ENCODE peak calls at places on chromosomes 2 and 18, in five cellular contexts. L, Z, C, H and E are unnamed samples.

GRCh38 chr2:170208967-170209366 is 31.0 kb downstream of the MYO3B start:
- DNase-seq in L (no peak), Z (no peak), C (no peak), H (no peak), E (no peak)

GRCh38 chr2:151071382-151071781 is 190.3 kb downstream of the RBM43 start:
- DNase-seq in L (no peak), Z (no peak), C (no peak), H (peak; percentile 67), E (no peak)

GRCh38 chr2:232447638-232448472 is 8.1 kb upstream of the ALPI start:
- DNase-seq in L (no peak), Z (no peak), C (no peak), H (no peak), E (no peak)

GRCh38 chr2:126658910-126659613 is 3.1 kb downstream of the GYPC start:
- DNase-seq in L (peak; percentile 89), Z (peak; percentile 92), C (peak; percentile 68), H (peak; percentile 73), E (peak; percentile 34)

GRCh38 chr2:71646028-71646427 is 192.7 kb downstream of the DYSF start:
- DNase-seq in L (peak; percentile 64), Z (no peak), C (no peak), H (peak; percentile 6), E (no peak)

GRCh38 chr2:47686018-47686417 is 96.9 kb upstream of the MSH6 start:
- DNase-seq in L (no peak), Z (no peak), C (no peak), H (no peak), E (no peak)

GRCh38 chr2:85712849-85713612 is 18.9 kb downstream of the GNLY start:
- DNase-seq in L (no peak), Z (no peak), C (peak; percentile 54), H (peak; percentile 81), E (no peak)

GRCh38 chr18:42563995-42564394 is 551.5 kb downstream of the RIT2 start:
- DNase-seq in L (no peak), Z (no peak), C (no peak), H (no peak), E (no peak)

GRCh38 chr18:33495278-33495677 is 54.8 kb upstream of the CCDC178 start:
- DNase-seq in L (no peak), Z (no peak), C (no peak), H (peak; percentile 13), E (no peak)

GRCh38 chr2:119223521-119224390 is at the start of gene STEAP3:
- DNase-seq in L (peak; percentile 81), Z (peak; percentile 92), C (peak; percentile 86), H (peak; percentile 35), E (no peak)

GRCh38 chr2:60998628-60999545 is 18.6 kb upstream of the PEX13 start:
- DNase-seq in L (no peak), Z (no peak), C (no peak), H (peak; percentile 62), E (no peak)

GRCh38 chr2:59974051-59974766 is 579.2 kb downstream of the BCL11A start:
- DNase-seq in L (no peak), Z (no peak), C (no peak), H (no peak), E (no peak)

GRCh38 chr18:80238651-80239260 is 8.6 kb downstream of the PARD6G start:
- DNase-seq in L (no peak), Z (no peak), C (no peak), H (no peak), E (no peak)

DNA sequence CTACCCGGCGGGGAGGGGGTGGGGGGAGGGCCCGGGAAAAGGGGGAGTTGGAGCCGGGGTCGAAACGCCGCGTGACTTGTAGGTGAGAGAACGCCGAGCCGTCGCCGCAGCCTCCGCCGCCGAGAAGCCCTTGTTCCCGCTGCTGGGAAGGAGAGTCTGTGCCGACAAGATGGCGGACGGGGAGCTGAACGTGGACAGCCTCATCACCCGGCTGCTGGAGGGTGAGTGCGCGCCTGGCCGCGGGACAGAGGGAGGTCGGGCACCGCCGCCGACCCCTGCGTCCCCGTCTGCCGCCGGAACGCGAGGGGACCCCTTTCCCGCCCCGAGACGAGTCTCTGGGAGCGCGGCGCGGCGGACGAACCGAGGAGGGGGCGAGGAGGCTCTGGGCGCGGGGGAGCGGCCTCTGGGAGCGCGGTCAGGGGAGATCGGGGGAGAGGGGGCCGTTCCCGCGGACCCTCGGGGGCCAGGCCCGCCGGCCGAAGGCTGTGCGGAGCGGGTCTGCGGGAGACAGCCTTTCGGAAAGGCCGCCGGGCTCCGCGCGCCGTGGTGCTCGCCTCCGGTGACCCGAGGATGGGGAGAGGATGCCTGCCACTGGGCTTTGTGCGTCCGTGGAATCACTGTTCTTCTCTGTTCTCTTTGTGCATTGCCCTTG is 452 bp downstream of the PPP1CB start:
- DNase-seq in L (peak; percentile 74), Z (peak; percentile 95), C (no peak), H (no peak), E (peak; percentile 86)
- TF ChIP-seq POLR2A in L (peak; percentile 41), Z (no peak), C (no peak), H (peak; percentile 77), E (no peak)

GRCh38 chr2:133389569-133389968 is 178.7 kb downstream of the NCKAP5 start:
- DNase-seq in L (no peak), Z (no peak), C (no peak), H (no peak), E (no peak)

GRCh38 chr2:133393881-133394280 is 174.4 kb downstream of the NCKAP5 start:
- DNase-seq in L (no peak), Z (no peak), C (no peak), H (no peak), E (no peak)

DNA sequence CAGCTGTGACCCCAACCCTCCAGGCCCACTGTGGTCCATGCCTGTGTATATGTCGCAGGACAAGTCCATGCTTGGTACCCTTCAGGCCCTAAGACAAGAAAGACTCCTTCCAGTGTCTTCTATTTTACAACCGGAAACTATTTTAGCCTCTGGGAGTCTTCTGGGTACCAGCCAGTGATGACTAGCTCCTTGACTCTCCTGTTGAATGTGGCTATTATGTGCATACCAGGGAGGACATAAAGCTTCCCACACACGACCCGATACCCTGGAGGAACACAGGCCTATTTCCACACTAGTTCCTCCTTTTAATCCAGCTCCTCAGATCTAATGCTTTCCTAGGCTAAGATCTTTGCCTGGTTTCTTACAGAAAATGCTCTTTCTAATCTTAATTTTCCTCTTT is 178.1 kb downstream of the NCKAP5 start:
- DNase-seq in L (no peak), Z (no peak), C (no peak), H (peak; percentile 82), E (no peak)
- H3K4me3 ChIP-seq in L (no peak overlapping the region), Z (no peak overlapping the region), C (no peak overlapping the region), H (no peak overlapping the region), E (no peak overlapping the region)

GRCh38 chr2:69145204-69145603 is 132.2 kb downstream of the ANTXR1 start:
- DNase-seq in L (no peak), Z (no peak), C (no peak), H (no peak), E (no peak)
- H3K4me1 ChIP-seq in L (peaks cover 23% of the 10 kb centered on the region), Z (no peaks in the 10 kb centered on the region), C (peaks cover 9% of the 10 kb centered on the region), H (peaks cover 17% of the 10 kb centered on the region), E (peaks cover 48% of the 10 kb centered on the region)

DNA sequence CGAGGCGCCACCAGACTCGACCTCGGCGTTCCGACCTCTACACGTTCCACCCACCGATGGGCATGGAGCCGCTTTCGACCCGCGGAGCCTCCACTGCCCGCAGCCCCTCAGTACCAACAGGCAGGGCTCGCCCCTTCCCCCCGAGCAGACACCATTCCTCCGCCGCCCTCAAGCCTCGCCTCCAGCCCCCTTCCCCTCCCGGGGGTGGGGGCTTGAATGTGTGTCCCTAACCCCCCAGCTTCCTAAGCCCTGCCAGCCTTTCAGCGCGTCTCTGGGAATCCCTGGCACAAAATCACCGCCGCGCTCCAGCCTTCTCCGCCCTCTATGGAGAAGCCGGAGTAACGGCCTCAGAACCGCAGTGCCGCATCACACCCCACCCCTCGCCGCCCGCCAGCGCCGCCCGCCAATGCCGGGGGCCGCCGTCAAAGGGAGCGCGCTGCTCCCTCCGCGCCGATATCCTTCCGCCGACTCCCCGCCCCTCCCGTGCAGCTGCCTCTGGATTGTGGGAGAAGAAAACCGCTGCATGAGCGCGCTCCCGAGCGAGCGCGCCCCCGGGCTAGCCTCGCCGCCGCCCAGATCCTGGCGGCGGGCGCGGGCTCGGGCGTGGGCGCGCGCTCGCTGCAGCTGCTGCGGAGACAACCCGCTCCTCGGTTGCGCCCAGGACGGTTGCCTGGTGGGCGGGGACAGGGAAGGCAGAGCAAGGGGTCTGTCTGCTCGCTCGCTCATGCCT is at the start of gene CCDC88A:
- DNase-seq in L (peak; percentile 98), Z (peak; percentile 96), C (peak; percentile 93), H (peak; percentile 97), E (peak; percentile 69)
- TF ChIP-seq POLR2A in L (peak; percentile 82), Z (peak; percentile 66), C (peak; percentile 77), H (peak; percentile 93), E (no peak)

GRCh38 chr2:20438334-20439192 is 8.3 kb upstream of the RHOB start:
- DNase-seq in L (peak; percentile 84), Z (peak; percentile 36), C (peak; percentile 57), H (peak; percentile 94), E (no peak)
- H3K4me3 ChIP-seq in L (no peak overlapping the region), Z (no peak overlapping the region), C (no peak overlapping the region), H (no peak overlapping the region), E (peak overlapping the region; percentile 5)

DNA sequence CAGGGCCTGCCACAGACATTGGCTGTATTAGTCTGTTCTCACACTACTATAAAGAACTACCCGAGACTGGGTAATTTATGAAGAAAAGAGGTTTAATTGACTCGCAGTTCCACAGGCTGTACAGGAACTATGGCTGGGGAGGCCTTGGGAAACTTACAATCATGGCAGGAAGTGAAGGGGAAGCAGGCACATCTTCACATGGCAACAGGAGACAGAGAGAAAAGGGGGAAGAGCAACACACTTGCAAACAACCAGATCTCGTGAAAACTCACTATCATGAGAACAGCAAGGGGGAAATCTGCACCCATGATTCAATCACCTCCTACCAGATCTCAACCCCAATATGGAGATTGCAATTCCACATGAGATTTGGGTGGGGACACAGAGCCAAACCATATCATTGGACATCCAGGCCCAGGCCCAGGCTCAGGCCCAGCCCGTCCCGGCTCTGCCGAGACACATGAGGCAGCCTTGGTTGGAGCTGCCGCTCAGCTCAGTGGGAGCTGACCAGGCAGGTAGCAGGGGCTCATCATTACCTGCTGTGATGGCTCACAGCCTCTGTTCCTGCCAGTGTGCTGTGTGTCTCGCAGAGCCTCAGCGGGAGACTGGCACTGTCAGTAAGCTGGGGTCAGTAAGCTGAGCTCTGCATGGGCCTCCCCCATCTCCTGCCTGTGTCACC is 8.6 kb upstream of the RALB start:
- DNase-seq in L (no peak), Z (peak; percentile 56), C (no peak), H (no peak), E (no peak)
- H3K4me1 ChIP-seq in L (peaks cover 27% of the 10 kb centered on the region), Z (peaks cover 32% of the 10 kb centered on the region), C (peaks cover 29% of the 10 kb centered on the region), H (peaks cover 14% of the 10 kb centered on the region), E (peaks cover 41% of the 10 kb centered on the region)

DNA sequence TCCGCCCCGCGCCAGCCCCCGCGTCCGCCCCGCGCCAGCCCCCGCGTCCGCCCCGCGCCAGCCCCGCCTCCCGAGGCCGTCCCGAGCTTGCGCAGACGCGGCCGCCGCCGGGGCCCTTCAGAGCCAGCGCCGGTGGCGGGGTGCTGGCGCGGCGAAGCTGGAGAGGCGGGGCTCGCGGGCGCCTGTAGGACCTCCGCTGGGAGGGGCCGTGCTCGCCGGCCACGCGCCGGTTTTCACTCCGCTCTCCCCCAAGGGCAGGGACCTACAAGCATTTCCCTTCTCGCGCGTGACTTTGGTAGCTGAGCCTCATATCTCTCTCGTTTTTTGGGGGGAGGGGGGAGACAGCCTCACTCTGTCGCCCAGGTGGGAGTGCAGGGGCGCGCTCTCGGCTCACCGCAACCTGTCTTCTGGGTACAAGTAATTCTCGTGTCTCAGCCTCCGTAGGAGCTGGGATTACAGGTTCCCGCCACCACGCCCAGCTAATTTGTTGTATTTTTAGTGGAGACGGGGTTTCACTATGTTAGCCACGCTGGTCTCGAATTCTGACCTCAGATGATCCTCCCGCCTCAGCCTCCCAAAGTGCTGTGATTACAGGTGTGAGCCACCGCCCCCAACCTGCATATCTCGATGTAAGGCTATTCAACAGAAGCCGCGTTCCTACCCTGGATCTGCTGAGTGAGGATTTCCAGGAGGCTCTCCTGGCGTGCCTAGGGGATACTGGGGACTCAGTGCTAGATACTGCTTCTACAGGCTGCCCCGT is at the start of gene ZNF514:
- DNase-seq in L (peak; percentile 92), Z (peak; percentile 94), C (peak; percentile 85), H (peak; percentile 64), E (peak; percentile 7)
- TF ChIP-seq POLR2A in L (no peak), Z (no peak), C (no peak), H (no peak), E (no peak)